ENCODE peak calls at places on chromosome 17, in six cellular contexts. U is activated CD4-positive, alpha-beta T cell treated with anti-CD3 and anti-CD28 coated beads, Interleukin-2, amount 10 ng/mL, durations not matched to agents 7 days and 5 days; L is mesendoderm; F is stimulated activated CD4-positive, alpha-beta T cell treated with anti-CD3 and anti-CD28 coated beads, Interleukin-2, amount 100 ng/mL, for 48 hours; X is left cardiac atrium; D is NCI-H460. E is an unnamed sample.

GRCh38 chr17:11618861-11619566 is 20.7 kb downstream of the DNAH9 start:
- DNase-seq in X (peak), L (no peak), U (no peak), D (no peak), F (no peak), E (peak)

GRCh38 chr17:42920922-42921321 is 20.3 kb downstream of the G6PC1 start:
- DNase-seq in D (no peak), U (no peak), F (no peak), X (peak), L (no peak), E (peak)

GRCh38 chr17:6608321-6608720 is 32.2 kb downstream of the KIAA0753 start:
- DNase-seq in X (no peak), U (no peak), F (no peak), D (no peak), L (no peak), E (peak)

GRCh38 chr17:70168979-70169706 is at the start of gene KCNJ2:
- DNase-seq in F (peak), D (peak), U (peak), X (peak), L (peak), E (peak)

GRCh38 chr17:53791551-53791950 is 31.2 kb upstream of the KIF2B start:
- DNase-seq in D (no peak), U (no peak), X (no peak), L (no peak), F (no peak), E (no peak)

GRCh38 chr17:5541610-5542202 is 42.6 kb downstream of the NLRP1 start:
- DNase-seq in F (no peak), X (no peak), U (no peak), L (peak), D (no peak), E (no peak)

GRCh38 chr17:31487648-31488263 is 96.3 kb downstream of the RAB11FIP4 start:
- DNase-seq in F (peak), U (peak), D (peak), L (peak), X (peak), E (peak)

GRCh38 chr17:57612202-57613071 is 132.7 kb downstream of the CCDC182 start:
- DNase-seq in D (no peak), F (no peak), U (no peak), X (no peak), L (peak), E (no peak)

GRCh38 chr17:82101767-82102679 is 4.0 kb upstream of the FASN start:
- DNase-seq in X (peak), D (no peak), F (no peak), U (no peak), L (peak), E (peak)

GRCh38 chr17:76519048-76519614 is 17.9 kb upstream of the RHBDF2 start:
- DNase-seq in L (no peak), X (no peak), F (no peak), U (no peak), D (no peak), E (no peak)

GRCh38 chr17:82204831-82205719 is 7.6 kb downstream of the CCDC57 start:
- DNase-seq in D (no peak), L (no peak), F (no peak), X (no peak), U (no peak), E (peak)

GRCh38 chr17:78736526-78737079 is 45.5 kb downstream of the CYTH1 start:
- DNase-seq in D (peak), L (peak), F (no peak), U (peak), X (peak), E (peak)

GRCh38 chr17:2060681-2061440 is 6.0 kb downstream of the HIC1 start:
- DNase-seq in X (no peak), D (no peak), L (peak), U (no peak), F (no peak), E (no peak)

GRCh38 chr17:4551141-4551540 is 4.0 kb downstream of the MYBBP1A start:
- DNase-seq in L (peak), F (no peak), U (no peak), X (no peak), D (no peak), E (no peak)

GRCh38 chr17:50432125-50432762 is 6.2 kb downstream of the ACSF2 start:
- DNase-seq in F (no peak), L (no peak), X (no peak), U (no peak), D (no peak), E (peak)

GRCh38 chr17:13114601-13115024 is 96.8 kb upstream of the ELAC2 start:
- DNase-seq in L (peak), U (no peak), X (peak), D (peak), F (no peak), E (no peak)

GRCh38 chr17:46071796-46072195 is 72.7 kb downstream of the STH start:
- DNase-seq in U (no peak), F (no peak), D (no peak), X (no peak), L (peak), E (peak)

GRCh38 chr17:48014603-48015037 is 23.0 kb downstream of the COPZ2 start:
- DNase-seq in U (no peak), D (no peak), L (no peak), X (no peak), F (no peak), E (no peak)

GRCh38 chr17:8375738-8376259 is 705 bp downstream of the KRABD2 start:
- DNase-seq in D (no peak), L (peak), U (no peak), X (no peak), F (no peak), E (peak)

GRCh38 chr17:2689411-2690164 is 22.0 kb downstream of the CLUH start:
- DNase-seq in X (no peak), F (no peak), U (peak), L (no peak), D (no peak), E (no peak)

E was measured in renal cortical epithelial cell.